ENCODE peak calls at places on chromosomes 5 and 9, in five cellular contexts. N is HCT116, M is H1, K is HL-60, G is esophagus muscularis mucosa. L is an unnamed sample.

GRCh38 chr5:66872688-66873333 is 276.6 kb downstream of the MAST4 start:
- DNase-seq in N (no peak), M (no peak), K (no peak), G (no peak), L (no peak)

GRCh38 chr9:94980947-94981632 is 254.6 kb downstream of the AOPEP start:
- DNase-seq in N (no peak), M (no peak), K (no peak), G (no peak), L (no peak)

GRCh38 chr5:150271296-150271692 is 18.3 kb downstream of the CAMK2A start:
- DNase-seq in N (no peak), M (no peak), K (no peak), G (no peak), L (no peak)

GRCh38 chr9:137112564-137113384 is 1.8 kb downstream of the DPP7 start:
- DNase-seq in N (no peak), M (no peak), K (no peak), G (no peak), L (no peak)

GRCh38 chr5:157232706-157233105 is 33.2 kb upstream of the CYFIP2 start:
- DNase-seq in N (no peak), M (no peak), K (no peak), G (no peak), L (no peak)

GRCh38 chr9:32502996-32503395 is 23.0 kb downstream of the RIGI start:
- DNase-seq in N (no peak), M (no peak), K (no peak), G (no peak), L (no peak)

GRCh38 chr5:127666043-127666716 is 17.3 kb downstream of the CTXN3 start:
- DNase-seq in N (no peak), M (no peak), K (no peak), G (no peak), L (no peak)

GRCh38 chr9:125747765-125748510 is 765 bp downstream of the PBX3 start:
- DNase-seq in N (no peak), M (no peak), K (peak; percentile 36), G (no peak), L (peak; percentile 31)

GRCh38 chr5:101977729-101978345 is 318.2 kb downstream of the SLCO4C1 start:
- DNase-seq in N (peak; percentile 54), M (no peak), K (peak; percentile 1), G (no peak), L (peak; percentile 15)

GRCh38 chr5:62385136-62385535 is 18.6 kb downstream of the DIMT1 start:
- DNase-seq in N (no peak), M (no peak), K (no peak), G (no peak), L (no peak)

GRCh38 chr5:54390015-54390414 is 65.5 kb upstream of the HSPB3 start:
- DNase-seq in N (peak; percentile 69), M (no peak), K (no peak), G (no peak), L (no peak)

GRCh38 chr5:157324237-157324636 is 58.3 kb downstream of the CYFIP2 start:
- DNase-seq in N (no peak), M (no peak), K (no peak), G (no peak), L (no peak)

GRCh38 chr9:109320338-109320733 is 523 bp downstream of the EPB41L4B start:
- DNase-seq in N (no peak), M (no peak), K (no peak), G (no peak), L (no peak)

GRCh38 chr9:33942471-33943083 is 106.1 kb downstream of the UBAP2 start:
- DNase-seq in N (no peak), M (no peak), K (no peak), G (no peak), L (no peak)

GRCh38 chr5:37665889-37666288 is 174.0 kb downstream of the GDNF start:
- DNase-seq in N (peak; percentile 63), M (no peak), K (no peak), G (no peak), L (no peak)

GRCh38 chr5:180080670-180081280 is 9.2 kb upstream of the RNF130 start:
- DNase-seq in N (no peak), M (no peak), K (no peak), G (no peak), L (no peak)

GRCh38 chr9:136614967-136615623 is 47.6 kb upstream of the EGFL7 start:
- DNase-seq in N (peak; percentile 16), M (no peak), K (no peak), G (no peak), L (no peak)

GRCh38 chr9:120531683-120532300 is 48.2 kb downstream of the CDK5RAP2 start:
- DNase-seq in N (peak; percentile 27), M (no peak), K (peak; percentile 33), G (no peak), L (no peak)

GRCh38 chr5:137498736-137499505 is at the start of gene SPOCK1:
- DNase-seq in N (peak; percentile 12), M (peak; percentile 27), K (peak; percentile 14), G (peak; percentile 89), L (peak; percentile 95)
- TF ChIP-seq POLR2AphosphoS5 in N (no peak), M (no peak), K (no peak), G (peak; percentile 23), L (no peak)

GRCh38 chr5:168813179-168813968 is 234.2 kb upstream of the PANK3 start:
- DNase-seq in N (no peak), M (no peak), K (no peak), G (no peak), L (no peak)
- TF ChIP-seq POLR2AphosphoS5 in N (no peak), M (no peak), K (no peak), G (no peak), L (no peak)

DNA sequence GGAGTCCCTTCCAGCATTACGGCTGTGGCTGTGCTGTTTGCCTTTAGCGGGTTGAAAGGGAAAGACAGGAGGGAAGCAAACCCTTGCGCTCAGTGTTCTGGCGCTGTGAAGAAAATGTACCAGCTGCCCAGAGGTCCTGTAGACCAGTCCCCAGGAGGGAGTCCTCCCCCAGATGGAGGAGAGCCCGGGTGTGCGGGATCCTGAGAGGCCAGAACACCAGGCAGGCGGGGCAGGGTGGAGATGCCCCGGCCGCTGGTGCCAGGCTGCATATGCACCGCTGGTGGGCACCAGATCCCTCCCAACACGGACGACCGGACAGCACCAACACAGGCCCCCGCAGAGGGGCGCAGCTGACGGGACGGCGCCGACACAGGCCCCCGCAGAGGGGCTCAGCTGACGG is 37.2 kb upstream of the SLC9A3 start:
- DNase-seq in N (no peak), M (no peak), K (no peak), G (no peak), L (no peak)
- TF ChIP-seq POLR2AphosphoS5 in N (no peak), M (no peak), K (no peak), G (no peak), L (no peak)

GRCh38 chr9:99353408-99353807 is 131.3 kb downstream of the SEC61B start:
- DNase-seq in N (no peak), M (no peak), K (no peak), G (no peak), L (no peak)
- TF ChIP-seq POLR2AphosphoS5 in N (no peak), M (no peak), K (no peak), G (peak; percentile 28), L (no peak)

GRCh38 chr5:74626386-74627222 is 13.9 kb downstream of the ENC1 start:
- DNase-seq in N (no peak), M (no peak), K (no peak), G (no peak), L (no peak)
- TF ChIP-seq POLR2AphosphoS5 in N (no peak), M (no peak), K (no peak), G (no peak), L (no peak)

GRCh38 chr5:27034531-27034930 is 3.9 kb downstream of the CDH9 start:
- DNase-seq in N (no peak), M (no peak), K (no peak), G (no peak), L (no peak)

GRCh38 chr5:27041372-27041771 is 3.0 kb upstream of the CDH9 start:
- DNase-seq in N (no peak), M (no peak), K (no peak), G (no peak), L (no peak)

DNA sequence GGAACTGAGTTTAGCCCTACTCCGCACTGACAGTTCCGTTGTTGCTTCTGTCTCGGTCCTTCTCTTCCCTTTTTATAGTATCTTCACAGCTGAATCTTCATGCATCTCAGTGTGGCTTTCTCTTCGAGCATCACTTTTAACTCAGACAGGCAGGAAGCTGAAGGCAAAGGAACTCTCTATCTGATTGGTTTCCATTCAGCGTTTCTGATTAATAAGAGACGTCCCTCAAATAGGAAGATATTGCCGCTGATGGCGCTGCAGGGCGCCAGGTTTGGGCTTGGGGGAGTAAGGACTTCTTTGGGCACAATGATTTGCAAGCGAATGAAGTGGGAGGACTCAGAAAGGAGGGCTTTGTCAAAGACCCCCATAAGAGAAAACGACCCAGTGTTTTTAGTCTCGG is at the start of gene CDH9:
- DNase-seq in N (no peak), M (no peak), K (no peak), G (no peak), L (no peak)
- TF ChIP-seq POLR2AphosphoS5 in N (no peak), M (no peak), K (no peak), G (no peak), L (no peak)

DNA sequence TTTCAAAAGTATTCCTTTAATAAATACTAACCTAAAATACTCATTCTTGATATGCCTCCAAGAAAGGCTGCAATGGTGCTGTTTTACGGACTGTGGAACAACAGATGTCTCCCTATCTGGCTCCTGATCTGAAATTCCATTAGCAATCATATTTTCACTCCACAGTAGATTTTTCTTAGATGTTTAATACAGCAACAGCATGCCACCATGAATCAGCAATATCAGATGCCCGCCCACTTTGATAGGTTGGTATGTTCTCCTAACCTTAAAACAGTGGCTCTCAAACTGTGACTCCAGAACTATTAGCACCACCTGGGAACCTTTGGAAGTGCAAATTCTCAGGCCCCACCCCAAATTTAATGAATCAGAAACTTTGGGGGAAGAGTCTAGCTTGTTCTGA is 110.2 kb downstream of the MLLT3 start:
- DNase-seq in N (no peak), M (no peak), K (no peak), G (no peak), L (no peak)
- TF ChIP-seq POLR2AphosphoS5 in N (no peak), M (no peak), K (no peak), G (no peak), L (no peak)